ENCODE peak calls at places on chromosomes 1 and 21, in ten cellular contexts. One of them, this sample, is unnamed.

GRCh38 chr1:24707659-24708058 is 37.6 kb upstream of the CLIC4 start:
- DNase-seq in epithelial cell of esophagus: peak
- DNase-seq in BJ: no peak
- DNase-seq in coronary artery: no peak
- DNase-seq in OCI-LY7: no peak
- DNase-seq in GM20000: no peak
- DNase-seq in IMR-90: peak
- DNase-seq in Calu3: no peak
- DNase-seq in H9: no peak
- DNase-seq in endothelial cell: no peak
- DNase-seq in this sample: no peak

GRCh38 chr1:54604572-54605370 is 18.6 kb downstream of the FAM151A start:
- DNase-seq in Calu3: no peak
- DNase-seq in GM20000: no peak
- DNase-seq in IMR-90: no peak
- DNase-seq in epithelial cell of esophagus: peak
- DNase-seq in endothelial cell: no peak
- DNase-seq in BJ: no peak
- DNase-seq in OCI-LY7: peak
- DNase-seq in H9: no peak
- DNase-seq in coronary artery: no peak
- DNase-seq in this sample: no peak

GRCh38 chr1:167465018-167465417 is 53.3 kb downstream of the CD247 start:
- DNase-seq in endothelial cell: no peak
- DNase-seq in Calu3: no peak
- DNase-seq in OCI-LY7: no peak
- DNase-seq in coronary artery: no peak
- DNase-seq in epithelial cell of esophagus: no peak
- DNase-seq in BJ: no peak
- DNase-seq in GM20000: no peak
- DNase-seq in IMR-90: no peak
- DNase-seq in H9: no peak
- DNase-seq in this sample: no peak

GRCh38 chr1:65264197-65264929 is 45.0 kb upstream of the DNAJC6 start:
- DNase-seq in endothelial cell: peak
- DNase-seq in GM20000: no peak
- DNase-seq in BJ: no peak
- DNase-seq in IMR-90: peak
- DNase-seq in Calu3: no peak
- DNase-seq in H9: peak
- DNase-seq in OCI-LY7: no peak
- DNase-seq in coronary artery: no peak
- DNase-seq in epithelial cell of esophagus: peak
- DNase-seq in this sample: peak

GRCh38 chr1:203464226-203464625 is 11.4 kb upstream of the PRELP start:
- DNase-seq in Calu3: no peak
- DNase-seq in BJ: no peak
- DNase-seq in epithelial cell of esophagus: peak
- DNase-seq in H9: no peak
- DNase-seq in GM20000: no peak
- DNase-seq in endothelial cell: no peak
- DNase-seq in IMR-90: no peak
- DNase-seq in coronary artery: peak
- DNase-seq in OCI-LY7: no peak
- DNase-seq in this sample: no peak

GRCh38 chr1:178011101-178011828 is 41.4 kb upstream of the SEC16B start:
- DNase-seq in OCI-LY7: no peak
- DNase-seq in IMR-90: peak
- DNase-seq in coronary artery: no peak
- DNase-seq in epithelial cell of esophagus: peak
- DNase-seq in Calu3: no peak
- DNase-seq in GM20000: no peak
- DNase-seq in endothelial cell: no peak
- DNase-seq in BJ: no peak
- DNase-seq in H9: no peak
- DNase-seq in this sample: no peak

GRCh38 chr1:93980320-93980744 is 71.1 kb upstream of the GCLM start:
- DNase-seq in OCI-LY7: peak
- DNase-seq in epithelial cell of esophagus: no peak
- DNase-seq in H9: peak
- DNase-seq in endothelial cell: peak
- DNase-seq in coronary artery: no peak
- DNase-seq in GM20000: no peak
- DNase-seq in IMR-90: no peak
- DNase-seq in BJ: no peak
- DNase-seq in Calu3: peak
- DNase-seq in this sample: peak

GRCh38 chr1:9766759-9767442 is 56.9 kb downstream of the CLSTN1 start:
- DNase-seq in BJ: peak
- DNase-seq in H9: no peak
- DNase-seq in Calu3: no peak
- DNase-seq in GM20000: no peak
- DNase-seq in IMR-90: peak
- DNase-seq in coronary artery: no peak
- DNase-seq in OCI-LY7: no peak
- DNase-seq in endothelial cell: no peak
- DNase-seq in epithelial cell of esophagus: peak
- DNase-seq in this sample: no peak

GRCh38 chr1:48217861-48218260 is 4.7 kb upstream of the SLC5A9 start:
- DNase-seq in endothelial cell: no peak
- DNase-seq in H9: no peak
- DNase-seq in epithelial cell of esophagus: peak
- DNase-seq in Calu3: no peak
- DNase-seq in GM20000: no peak
- DNase-seq in coronary artery: no peak
- DNase-seq in BJ: no peak
- DNase-seq in OCI-LY7: no peak
- DNase-seq in IMR-90: no peak
- DNase-seq in this sample: no peak

GRCh38 chr1:150472606-150473200 is 14.5 kb upstream of the TARS2 start:
- DNase-seq in IMR-90: no peak
- DNase-seq in H9: no peak
- DNase-seq in coronary artery: no peak
- DNase-seq in Calu3: no peak
- DNase-seq in OCI-LY7: no peak
- DNase-seq in epithelial cell of esophagus: no peak
- DNase-seq in GM20000: no peak
- DNase-seq in endothelial cell: no peak
- DNase-seq in BJ: no peak
- DNase-seq in this sample: no peak

GRCh38 chr21:18832950-18833349 is 429.4 kb upstream of the TMPRSS15 start:
- DNase-seq in epithelial cell of esophagus: peak
- DNase-seq in coronary artery: no peak
- DNase-seq in endothelial cell: no peak
- DNase-seq in H9: no peak
- DNase-seq in GM20000: no peak
- DNase-seq in OCI-LY7: no peak
- DNase-seq in BJ: no peak
- DNase-seq in Calu3: peak
- DNase-seq in IMR-90: no peak
- DNase-seq in this sample: no peak

GRCh38 chr1:109641341-109641740 is 14.6 kb upstream of the GSTM4 start:
- DNase-seq in IMR-90: no peak
- DNase-seq in H9: no peak
- DNase-seq in Calu3: no peak
- DNase-seq in epithelial cell of esophagus: no peak
- DNase-seq in OCI-LY7: no peak
- DNase-seq in BJ: no peak
- DNase-seq in GM20000: no peak
- DNase-seq in endothelial cell: no peak
- DNase-seq in coronary artery: no peak
- DNase-seq in this sample: no peak

GRCh38 chr1:120179420-120180348 is 3.4 kb upstream of the SEC22B start:
- DNase-seq in IMR-90: peak
- DNase-seq in GM20000: peak
- DNase-seq in endothelial cell: no peak
- DNase-seq in epithelial cell of esophagus: peak
- DNase-seq in OCI-LY7: no peak
- DNase-seq in H9: peak
- DNase-seq in Calu3: no peak
- DNase-seq in BJ: peak
- DNase-seq in coronary artery: peak
- DNase-seq in this sample: peak

GRCh38 chr1:203304919-203305808 is at the start of gene BTG2:
- DNase-seq in Calu3: peak
- DNase-seq in H9: peak
- DNase-seq in coronary artery: peak
- DNase-seq in GM20000: peak
- DNase-seq in BJ: peak
- DNase-seq in epithelial cell of esophagus: peak
- DNase-seq in endothelial cell: peak
- DNase-seq in OCI-LY7: peak
- DNase-seq in IMR-90: peak
- DNase-seq in this sample: peak

GRCh38 chr1:223038288-223039006 is 104.6 kb downstream of the TLR5 start:
- DNase-seq in OCI-LY7: no peak
- DNase-seq in coronary artery: no peak
- DNase-seq in epithelial cell of esophagus: no peak
- DNase-seq in GM20000: no peak
- DNase-seq in H9: no peak
- DNase-seq in Calu3: no peak
- DNase-seq in IMR-90: no peak
- DNase-seq in BJ: no peak
- DNase-seq in endothelial cell: no peak
- DNase-seq in this sample: no peak

GRCh38 chr1:58584082-58584895 is 7.2 kb upstream of the TACSTD2 start:
- DNase-seq in BJ: peak
- DNase-seq in OCI-LY7: no peak
- DNase-seq in endothelial cell: no peak
- DNase-seq in epithelial cell of esophagus: peak
- DNase-seq in GM20000: peak
- DNase-seq in Calu3: peak
- DNase-seq in H9: no peak
- DNase-seq in IMR-90: peak
- DNase-seq in coronary artery: peak
- DNase-seq in this sample: no peak

DNA sequence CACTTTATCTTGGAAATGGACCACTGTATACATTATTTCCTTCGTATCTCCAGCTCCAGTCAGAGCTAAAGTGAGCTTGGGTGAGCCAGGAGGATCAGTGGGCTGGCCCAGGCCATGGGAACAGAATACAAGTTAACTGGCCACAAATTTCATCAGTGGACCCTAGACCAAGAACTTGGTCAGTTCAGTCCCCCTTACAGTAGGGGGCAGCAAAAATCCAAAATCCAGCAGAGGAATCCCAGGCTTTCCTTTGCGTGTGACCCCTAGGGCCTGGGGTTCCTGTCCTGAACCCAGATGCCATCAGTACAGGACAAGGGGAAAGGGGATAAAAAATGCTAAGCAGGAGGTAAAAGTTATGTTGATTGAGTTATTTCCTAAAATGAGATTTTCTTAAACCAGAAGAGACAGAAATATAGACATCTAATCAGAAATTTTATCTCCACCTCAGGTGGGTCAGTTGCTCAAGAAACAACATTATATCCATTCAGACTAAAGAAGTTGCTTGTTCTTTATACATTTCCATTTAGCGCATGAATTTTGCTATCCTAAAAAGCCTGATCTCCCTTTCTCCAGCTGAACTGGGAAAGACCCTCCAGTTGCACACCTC is 24.1 kb upstream of the LCE5A start:
- DNase-seq in OCI-LY7: peak
- DNase-seq in endothelial cell: no peak
- DNase-seq in BJ: no peak
- DNase-seq in H9: no peak
- DNase-seq in coronary artery: no peak
- DNase-seq in epithelial cell of esophagus: no peak
- DNase-seq in GM20000: peak
- DNase-seq in IMR-90: no peak
- DNase-seq in Calu3: peak
- DNase-seq in this sample: no peak
- TF ChIP-seq CTCF in OCI-LY7: peak
- TF ChIP-seq CTCF in endothelial cell: peak
- TF ChIP-seq CTCF in BJ: peak
- TF ChIP-seq CTCF in H9: no peak
- TF ChIP-seq CTCF in coronary artery: no peak
- TF ChIP-seq CTCF in epithelial cell of esophagus: peak
- TF ChIP-seq CTCF in GM20000: peak
- TF ChIP-seq CTCF in IMR-90: peak
- TF ChIP-seq CTCF in Calu3: peak
- TF ChIP-seq CTCF in this sample: no peak

DNA sequence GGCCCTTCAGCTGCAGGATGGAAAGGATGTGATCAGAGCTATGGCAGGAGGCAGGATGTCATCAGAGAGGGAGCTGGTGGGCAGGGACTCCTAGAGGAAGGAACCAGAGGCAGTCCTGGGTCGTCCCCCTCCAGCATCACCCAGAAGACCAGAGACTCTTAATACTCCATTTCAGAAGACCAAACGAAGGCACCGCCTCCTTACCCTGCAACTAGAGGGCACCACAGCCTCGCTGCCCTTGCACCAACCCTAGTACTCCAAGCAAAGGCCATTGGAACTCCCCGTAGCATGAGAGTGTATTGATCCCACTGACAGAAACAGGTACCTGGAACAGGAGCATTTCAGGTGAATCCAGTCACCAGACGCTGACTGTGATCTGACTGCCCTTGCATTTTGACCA is 598.1 kb downstream of the NPHP4 start:
- DNase-seq in OCI-LY7: no peak
- DNase-seq in epithelial cell of esophagus: no peak
- DNase-seq in GM20000: no peak
- DNase-seq in endothelial cell: no peak
- DNase-seq in H9: peak
- DNase-seq in BJ: no peak
- DNase-seq in IMR-90: no peak
- DNase-seq in coronary artery: no peak
- DNase-seq in Calu3: no peak
- DNase-seq in this sample: no peak
- TF ChIP-seq CTCF in OCI-LY7: no peak
- TF ChIP-seq CTCF in epithelial cell of esophagus: no peak
- TF ChIP-seq CTCF in GM20000: no peak
- TF ChIP-seq CTCF in endothelial cell: no peak
- TF ChIP-seq CTCF in H9: peak
- TF ChIP-seq CTCF in BJ: no peak
- TF ChIP-seq CTCF in IMR-90: no peak
- TF ChIP-seq CTCF in coronary artery: no peak
- TF ChIP-seq CTCF in Calu3: no peak
- TF ChIP-seq CTCF in this sample: no peak

DNA sequence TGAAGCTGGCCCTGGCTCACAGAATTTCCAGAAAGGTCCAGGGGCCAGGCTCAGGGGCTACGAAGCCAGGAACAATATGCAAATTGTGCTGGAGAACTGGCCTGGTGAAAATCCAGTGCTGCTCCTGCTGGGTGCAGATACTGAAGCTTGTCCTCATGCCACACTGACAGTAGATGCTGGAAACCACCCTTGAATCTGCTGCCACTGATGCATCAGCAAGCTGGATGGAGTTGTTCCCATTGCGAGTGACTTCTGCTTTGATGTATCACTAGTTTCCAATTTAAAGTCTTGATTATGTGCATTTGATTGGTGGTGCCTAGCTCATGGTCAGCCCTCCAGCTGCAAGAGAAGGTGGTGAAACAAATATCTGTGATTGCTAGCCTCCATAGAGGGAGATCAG is 11.0 kb upstream of the KIAA0040 start:
- DNase-seq in OCI-LY7: no peak
- DNase-seq in Calu3: no peak
- DNase-seq in coronary artery: no peak
- DNase-seq in H9: no peak
- DNase-seq in GM20000: no peak
- DNase-seq in IMR-90: no peak
- DNase-seq in BJ: no peak
- DNase-seq in endothelial cell: no peak
- DNase-seq in epithelial cell of esophagus: no peak
- DNase-seq in this sample: no peak
- TF ChIP-seq CTCF in OCI-LY7: no peak
- TF ChIP-seq CTCF in Calu3: no peak
- TF ChIP-seq CTCF in coronary artery: no peak
- TF ChIP-seq CTCF in H9: no peak
- TF ChIP-seq CTCF in GM20000: no peak
- TF ChIP-seq CTCF in IMR-90: no peak
- TF ChIP-seq CTCF in BJ: no peak
- TF ChIP-seq CTCF in endothelial cell: no peak
- TF ChIP-seq CTCF in epithelial cell of esophagus: no peak
- TF ChIP-seq CTCF in this sample: no peak

GRCh38 chr1:236129315-236129714 is 13.0 kb upstream of the GPR137B start:
- DNase-seq in endothelial cell: no peak
- DNase-seq in OCI-LY7: no peak
- DNase-seq in IMR-90: no peak
- DNase-seq in H9: peak
- DNase-seq in coronary artery: no peak
- DNase-seq in epithelial cell of esophagus: no peak
- DNase-seq in BJ: no peak
- DNase-seq in GM20000: no peak
- DNase-seq in Calu3: no peak
- DNase-seq in this sample: no peak
- TF ChIP-seq CTCF in endothelial cell: no peak
- TF ChIP-seq CTCF in OCI-LY7: no peak
- TF ChIP-seq CTCF in IMR-90: no peak
- TF ChIP-seq CTCF in H9: no peak
- TF ChIP-seq CTCF in coronary artery: no peak
- TF ChIP-seq CTCF in epithelial cell of esophagus: no peak
- TF ChIP-seq CTCF in BJ: no peak
- TF ChIP-seq CTCF in GM20000: no peak
- TF ChIP-seq CTCF in Calu3: no peak
- TF ChIP-seq CTCF in this sample: no peak

This sample was measured in nephron progenitor cell.